ENCODE peak calls at places on chromosomes 6 and 20, in eight cellular contexts. G, Q, N, I, X, B, U and Y are unnamed samples.
A peak's percentile ranks its signal among the peaks of the same experiment; 100 is the strongest.

GRCh38 chr6:4394786-4395185 is 259.4 kb upstream of the ECI2 start:
- DNase-seq in G (no peak), U (no peak), Q (no peak), X (no peak), B (no peak), I (no peak), N (no peak), Y (no peak)

GRCh38 chr6:73901311-73901710 is 205.3 kb downstream of the CD109 start:
- DNase-seq in I (no peak), U (no peak), G (no peak), B (no peak), N (no peak), X (no peak), Q (no peak), Y (no peak)

GRCh38 chr6:118325220-118325860 is 222.8 kb upstream of the PLN start:
- DNase-seq in Q (no peak), U (peak; percentile 26), N (no peak), X (no peak), I (no peak), B (no peak), G (no peak), Y (no peak)

GRCh38 chr20:2108987-2109386 is 7.4 kb downstream of the STK35 start:
- DNase-seq in N (no peak), B (peak; percentile 7), U (peak; percentile 35), I (no peak), X (no peak), G (no peak), Q (no peak), Y (no peak)

GRCh38 chr6:66361886-66362285 is 654.9 kb upstream of the EYS start:
- DNase-seq in N (no peak), B (no peak), G (no peak), I (no peak), X (no peak), U (no peak), Q (no peak), Y (no peak)

GRCh38 chr6:100454571-100455229 is 10.0 kb downstream of the SIM1 start:
- DNase-seq in N (no peak), X (no peak), U (no peak), B (no peak), G (no peak), Q (no peak), I (no peak), Y (no peak)

GRCh38 chr6:166361080-166361429 is 18.7 kb upstream of the SFT2D1 start:
- DNase-seq in G (peak; percentile 92), Q (peak; percentile 49), N (no peak), X (no peak), U (peak; percentile 12), B (no peak), I (no peak), Y (peak; percentile 55)

GRCh38 chr6:85975957-85976356 is 333.3 kb upstream of the SYNCRIP start:
- DNase-seq in N (no peak), U (no peak), Q (no peak), X (no peak), G (no peak), I (no peak), B (no peak), Y (no peak)

GRCh38 chr6:2310042-2310441 is 64.6 kb upstream of the GMDS start:
- DNase-seq in U (no peak), N (no peak), I (no peak), X (no peak), B (no peak), G (no peak), Q (no peak), Y (no peak)

GRCh38 chr20:22687676-22688360 is 103.4 kb upstream of the FOXA2 start:
- DNase-seq in U (no peak), G (no peak), N (no peak), B (no peak), Q (no peak), I (no peak), X (no peak), Y (no peak)

GRCh38 chr20:25071722-25072121 is 10.2 kb downstream of the VSX1 start:
- DNase-seq in U (no peak), X (no peak), G (peak; percentile 11), Q (peak; percentile 4), B (no peak), N (no peak), I (peak; percentile 19), Y (no peak)

GRCh38 chr20:23568320-23569011 is at the start of gene CST9L:
- DNase-seq in I (no peak), G (no peak), B (no peak), U (no peak), Q (no peak), N (no peak), X (no peak), Y (no peak)

GRCh38 chr6:138527376-138528092 is 28.2 kb upstream of the NHSL1 start:
- DNase-seq in X (no peak), I (no peak), Q (no peak), G (no peak), U (peak; percentile 28), B (no peak), N (peak; percentile 73), Y (no peak)

GRCh38 chr20:13102689-13103088 is 93.9 kb downstream of the SPTLC3 start:
- DNase-seq in G (no peak), X (peak; percentile 21), U (no peak), Q (no peak), I (no peak), N (no peak), B (no peak), Y (no peak)

GRCh38 chr6:797479-798077 is 104.6 kb upstream of the EXOC2 start:
- DNase-seq in X (peak; percentile 46), Q (no peak), U (peak; percentile 80), I (no peak), N (peak; percentile 70), G (peak; percentile 60), B (peak; percentile 41), Y (peak; percentile 73)

GRCh38 chr20:46204594-46205205 is 86.6 kb downstream of the CD40 start:
- DNase-seq in X (no peak), Q (no peak), G (no peak), I (no peak), N (no peak), B (no peak), U (no peak), Y (no peak)

GRCh38 chr20:19830351-19830750 is 72.3 kb downstream of the RIN2 start:
- DNase-seq in Q (no peak), I (no peak), X (no peak), G (no peak), B (no peak), N (no peak), U (no peak), Y (no peak)

GRCh38 chr6:155310596-155310995 is 3.7 kb downstream of the TFB1M start:
- DNase-seq in G (no peak), I (no peak), X (no peak), U (peak; percentile 29), N (no peak), Q (no peak), B (no peak), Y (no peak)

DNA sequence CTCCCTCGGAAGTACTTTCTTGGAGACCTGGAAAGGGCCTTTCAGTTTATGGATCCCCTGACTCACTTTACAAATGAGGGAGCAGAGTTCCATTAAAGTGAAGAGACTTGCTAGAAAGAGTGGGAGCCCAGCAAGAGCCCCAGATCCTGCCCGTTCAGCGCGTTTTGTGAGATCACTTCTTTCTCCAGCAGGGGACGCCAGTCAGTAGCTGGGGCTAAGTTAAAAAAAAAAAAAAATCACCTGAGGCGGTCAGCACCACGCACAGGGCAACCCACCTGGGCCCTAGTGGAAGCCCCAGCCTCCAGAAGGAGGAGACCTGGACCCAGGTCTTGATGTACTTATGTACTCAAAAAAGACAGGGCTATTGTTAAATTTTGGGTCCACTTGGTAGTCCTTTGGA is 274.5 kb upstream of the RNF24 start:
- DNase-seq in X (no peak), N (no peak), B (peak; percentile 13), G (no peak), I (no peak), Q (no peak), U (no peak), Y (no peak)
- TF ChIP-seq CTCF in X (no peak), N (peak; percentile 6), B (peak; percentile 76), G (no peak), I (no peak), Q (no peak), U (no peak), Y (no peak)

GRCh38 chr6:136826216-136826615 is 3.8 kb downstream of the PEX7 start:
- DNase-seq in X (no peak), U (no peak), B (no peak), G (no peak), N (no peak), Q (no peak), I (no peak), Y (no peak)

GRCh38 chr6:136822379-136823127 is at the start of gene PEX7:
- DNase-seq in B (peak; percentile 76), I (peak; percentile 90), Q (peak; percentile 92), X (peak; percentile 91), N (peak; percentile 93), U (peak; percentile 94), G (peak; percentile 94), Y (peak; percentile 84)

GRCh38 chr6:136822051-136822378 is 377 bp upstream of the PEX7 start:
- DNase-seq in G (no peak), N (peak; percentile 7), U (no peak), B (no peak), Q (no peak), I (no peak), X (no peak), Y (no peak)

GRCh38 chr6:136820541-136820940 is 1.9 kb upstream of the PEX7 start:
- DNase-seq in U (no peak), Q (no peak), B (no peak), N (no peak), X (no peak), G (no peak), I (no peak), Y (no peak)

DNA sequence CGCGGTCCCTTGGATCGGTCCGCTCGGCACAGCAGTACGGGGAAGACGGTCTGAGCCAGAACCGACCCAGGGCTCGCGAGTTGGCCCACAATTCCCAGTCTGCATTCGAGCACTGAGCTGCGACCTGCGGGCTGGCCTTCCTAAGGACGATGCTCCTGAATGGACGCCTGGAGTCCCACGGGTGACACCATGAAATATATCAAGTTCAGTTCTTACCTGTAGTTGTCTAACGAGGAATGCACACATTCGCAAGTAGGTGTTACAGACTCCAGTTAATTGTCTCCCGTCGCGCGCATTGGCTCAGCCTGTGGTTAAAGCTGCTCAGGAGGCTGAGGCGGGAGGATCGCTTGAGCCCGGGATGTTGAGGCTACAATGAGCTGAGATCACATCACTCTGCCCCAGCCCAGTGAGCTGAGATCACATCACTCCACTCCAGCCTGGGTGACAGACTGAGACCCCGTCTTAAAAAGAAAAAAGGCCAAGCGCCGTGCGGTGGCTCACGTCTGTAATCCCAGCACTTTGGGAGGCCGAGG is 802 bp downstream of the PEX7 start:
- DNase-seq in N (no peak), Q (no peak), I (peak; percentile 52), X (no peak), G (no peak), U (no peak), B (no peak), Y (peak; percentile 6)
- H3K27ac ChIP-seq in N (no peak overlapping the region), Q (peak overlapping the region; percentile 93), I (peak overlapping the region; percentile 93), X (peak overlapping the region; percentile 94), G (peak overlapping the region; percentile 87), U (peak overlapping the region; percentile 82), B (peak overlapping the region; percentile 45), Y (peak overlapping the region; percentile 89)

GRCh38 chr6:33700391-33701050 is 11.0 kb downstream of the UQCC2 start:
- DNase-seq in N (peak; percentile 89), Q (peak; percentile 64), X (peak; percentile 84), G (no peak), U (peak; percentile 74), I (no peak), B (peak; percentile 65), Y (no peak)
- TF ChIP-seq CTCF in N (peak; percentile 90), Q (peak; percentile 36), X (peak; percentile 75), G (peak; percentile 49), U (peak; percentile 60), I (no peak), B (peak; percentile 82), Y (peak; percentile 71)

GRCh38 chr20:34195355-34195754 is 45.9 kb upstream of the ASIP start:
- DNase-seq in I (no peak), Q (no peak), U (no peak), X (no peak), G (no peak), N (peak; percentile 23), B (no peak), Y (no peak)
- H3K27ac ChIP-seq in I (no peak overlapping the region), Q (no peak overlapping the region), U (no peak overlapping the region), X (no peak overlapping the region), G (no peak overlapping the region), N (no peak overlapping the region), B (no peak overlapping the region), Y (no peak overlapping the region)